ENCODE peak calls at places on chromosomes 16 and 17, in four cellular contexts. I is OCI-LY7, U is endothelial cell, A is thyroid gland. Q is an unnamed sample.

GRCh38 chr17:41865596-41865893 is 322 bp upstream of the KLHL11 start:
- DNase-seq in I (no peak), U (no peak), A (no peak), Q (no peak)

GRCh38 chr17:80664217-80664780 is 119.7 kb downstream of the RPTOR start:
- DNase-seq in I (no peak), U (no peak), A (peak), Q (no peak)

GRCh38 chr16:31072540-31073072 is 1.4 kb downstream of the ZNF668 start:
- DNase-seq in I (peak), U (peak), A (no peak), Q (no peak)

GRCh38 chr17:4658478-4659305 is 17.2 kb upstream of the ALOX15 start:
- DNase-seq in I (no peak), U (no peak), A (no peak), Q (no peak)

GRCh38 chr17:83194761-83195329 is 115.4 kb downstream of the METRNL start:
- DNase-seq in I (no peak), U (no peak), A (no peak), Q (no peak)

GRCh38 chr17:42618442-42619150 is 9.1 kb downstream of the TUBG1 start:
- DNase-seq in I (peak), U (peak), A (peak), Q (peak)

GRCh38 chr17:29154516-29155234 is 25.5 kb downstream of the MYO18A start:
- DNase-seq in I (no peak), U (no peak), A (no peak), Q (no peak)

GRCh38 chr17:66541461-66542182 is 239.2 kb downstream of the PRKCA start:
- DNase-seq in I (peak), U (no peak), A (no peak), Q (no peak)

GRCh38 chr16:84597518-84598390 is 20.1 kb downstream of the COTL1 start:
- DNase-seq in I (peak), U (no peak), A (no peak), Q (no peak)

GRCh38 chr17:2198917-2199316 is 104.7 kb downstream of the SMG6 start:
- DNase-seq in I (no peak), U (no peak), A (no peak), Q (no peak)

GRCh38 chr17:28524476-28525415 is 18.6 kb downstream of the FOXN1 start:
- DNase-seq in I (no peak), U (no peak), A (peak), Q (no peak)

GRCh38 chr17:27912989-27913388 is 19.8 kb upstream of the LYRM9 start:
- DNase-seq in I (no peak), U (no peak), A (no peak), Q (no peak)

GRCh38 chr17:46768540-46768870 is 50.0 kb downstream of the WNT3 start:
- DNase-seq in I (no peak), U (no peak), A (no peak), Q (no peak)

GRCh38 chr16:85252461-85252860 is 140.2 kb upstream of the CIBAR2 start:
- DNase-seq in I (peak), U (no peak), A (no peak), Q (no peak)

GRCh38 chr17:29929006-29929543 is 953 bp downstream of the SSH2 start:
- DNase-seq in I (peak), U (peak), A (peak), Q (no peak)

GRCh38 chr17:21243516-21244303 is 9.5 kb downstream of the NATD1 start:
- DNase-seq in I (no peak), U (no peak), A (no peak), Q (no peak)

GRCh38 chr17:10096556-10096955 is 101.8 kb downstream of the GAS7 start:
- DNase-seq in I (no peak), U (no peak), A (no peak), Q (no peak)

GRCh38 chr16:29825145-29826044 is 5.1 kb downstream of the MVP start:
- DNase-seq in I (no peak), U (no peak), A (no peak), Q (no peak)

GRCh38 chr17:75490173-75490743 is 25.1 kb downstream of the CASKIN2 start:
- DNase-seq in I (no peak), U (no peak), A (peak), Q (no peak)

GRCh38 chr17:9977175-9977574 is 72.1 kb upstream of the RCVRN start:
- DNase-seq in I (no peak), U (no peak), A (no peak), Q (no peak)

GRCh38 chr16:57152096-57153093 is 33.4 kb downstream of the PSME3IP1 start:
- DNase-seq in I (no peak), U (no peak), A (peak), Q (no peak)

GRCh38 chr16:89244754-89245153 is 27.3 kb downstream of the ZNF778 start:
- DNase-seq in I (no peak), U (no peak), A (peak), Q (no peak)

GRCh38 chr17:13986855-13987254 is 82.4 kb upstream of the COX10 start:
- DNase-seq in I (no peak), U (no peak), A (no peak), Q (no peak)

GRCh38 chr16:13269359-13269758 is 368.0 kb downstream of the SHISA9 start:
- DNase-seq in I (no peak), U (no peak), A (no peak), Q (no peak)

GRCh38 chr17:63533433-63534077 is 10.4 kb downstream of the KCNH6 start:
- DNase-seq in I (no peak), U (no peak), A (no peak), Q (no peak)

GRCh38 chr17:68740555-68741447 is 139.6 kb upstream of the FAM20A start:
- DNase-seq in I (no peak), U (no peak), A (no peak), Q (no peak)

GRCh38 chr17:34307110-34307509 is 12.1 kb upstream of the CCL8 start:
- DNase-seq in I (no peak), U (no peak), A (no peak), Q (no peak)

GRCh38 chr16:57720142-57720575 is 15.4 kb upstream of the KATNB1 start:
- DNase-seq in I (peak), U (peak), A (peak), Q (peak)

GRCh38 chr16:20114356-20114755 is 40.7 kb upstream of the GPR139 start:
- DNase-seq in I (no peak), U (no peak), A (no peak), Q (no peak)

GRCh38 chr16:81668243-81669097 is 110.6 kb upstream of the PLCG2 start:
- DNase-seq in I (no peak), U (no peak), A (no peak), Q (no peak)

GRCh38 chr16:64211306-64211705 is 910.6 kb downstream of the CDH11 start:
- DNase-seq in I (no peak), U (no peak), A (no peak), Q (no peak)

GRCh38 chr16:67244387-67245188 is 2.7 kb downstream of the FHOD1 start:
- DNase-seq in I (peak), U (no peak), A (peak), Q (no peak)

GRCh38 chr17:62581769-62582168 is 45.7 kb upstream of the MRC2 start:
- DNase-seq in I (no peak), U (no peak), A (no peak), Q (no peak)

GRCh38 chr17:59402760-59403159 is 71.3 kb downstream of the YPEL2 start:
- DNase-seq in I (no peak), U (no peak), A (no peak), Q (no peak)

DNA sequence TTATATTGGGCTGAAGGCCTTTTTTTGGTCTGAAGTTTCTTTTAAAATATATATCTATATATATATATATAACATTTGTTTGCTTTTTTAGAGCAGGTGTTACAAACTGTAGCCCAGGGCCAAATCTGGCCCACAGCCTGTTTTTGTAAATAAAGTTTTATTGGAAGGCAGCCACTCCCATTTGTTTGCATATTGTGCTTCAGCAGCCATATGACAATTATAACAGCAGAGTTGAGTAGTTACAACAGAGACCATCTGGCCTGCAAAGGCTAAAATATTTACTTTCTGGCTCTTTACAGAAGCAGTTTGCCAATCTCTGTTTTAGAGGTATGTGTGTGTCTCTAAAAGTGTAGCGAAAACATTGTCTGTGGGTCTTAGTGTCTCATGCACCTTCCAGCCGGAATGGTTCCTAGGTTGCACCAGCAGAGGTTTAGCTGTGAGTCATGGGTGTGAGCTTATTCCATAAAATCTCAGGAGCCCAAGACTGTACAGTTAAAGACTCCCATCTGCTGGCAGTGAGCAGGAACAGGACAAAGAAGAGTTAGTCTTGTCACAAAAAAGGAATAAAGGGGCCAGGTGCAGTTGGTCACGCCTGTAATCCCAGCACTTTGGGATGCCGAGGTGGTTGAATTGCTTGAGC is 23.8 kb downstream of the LCMT1 start:
- DNase-seq in I (no peak), U (no peak), A (no peak), Q (no peak)
- TF ChIP-seq CTCF in I (peak), U (no peak), A (no peak), Q (no peak)

GRCh38 chr17:48178327-48178726 is 70.8 kb downstream of the SNX11 start:
- DNase-seq in I (no peak), U (no peak), A (no peak), Q (no peak)

GRCh38 chr17:48179071-48179945 is 71.7 kb downstream of the SNX11 start:
- DNase-seq in I (no peak), U (no peak), A (no peak), Q (no peak)

GRCh38 chr17:48184721-48185120 is 77.2 kb downstream of the SNX11 start:
- DNase-seq in I (no peak), U (no peak), A (no peak), Q (no peak)

GRCh38 chr17:48180842-48181241 is 73.3 kb downstream of the SNX11 start:
- DNase-seq in I (no peak), U (no peak), A (no peak), Q (no peak)

GRCh38 chr17:48181653-48182052 is 74.1 kb downstream of the SNX11 start:
- DNase-seq in I (no peak), U (peak), A (no peak), Q (no peak)
- TF ChIP-seq CTCF in I (peak), U (no peak), A (no peak), Q (peak)

GRCh38 chr16:78007121-78007520 is 15.2 kb upstream of the CLEC3A start:
- DNase-seq in I (no peak), U (no peak), A (no peak), Q (no peak)

GRCh38 chr16:78004501-78004900 is 17.8 kb upstream of the CLEC3A start:
- DNase-seq in I (no peak), U (no peak), A (no peak), Q (no peak)

GRCh38 chr16:78002915-78003538 is 19.3 kb upstream of the CLEC3A start:
- DNase-seq in I (peak), U (peak), A (peak), Q (peak)

GRCh38 chr16:78005881-78006280 is 16.5 kb upstream of the CLEC3A start:
- DNase-seq in I (peak), U (peak), A (no peak), Q (no peak)
- TF ChIP-seq CTCF in I (peak), U (peak), A (no peak), Q (peak)

GRCh38 chr16:2224183-2224486 is 744 bp downstream of the E4F1 start:
- DNase-seq in I (no peak), U (no peak), A (no peak), Q (no peak)
- TF ChIP-seq CTCF in I (peak), U (no peak), A (no peak), Q (no peak)

DNA sequence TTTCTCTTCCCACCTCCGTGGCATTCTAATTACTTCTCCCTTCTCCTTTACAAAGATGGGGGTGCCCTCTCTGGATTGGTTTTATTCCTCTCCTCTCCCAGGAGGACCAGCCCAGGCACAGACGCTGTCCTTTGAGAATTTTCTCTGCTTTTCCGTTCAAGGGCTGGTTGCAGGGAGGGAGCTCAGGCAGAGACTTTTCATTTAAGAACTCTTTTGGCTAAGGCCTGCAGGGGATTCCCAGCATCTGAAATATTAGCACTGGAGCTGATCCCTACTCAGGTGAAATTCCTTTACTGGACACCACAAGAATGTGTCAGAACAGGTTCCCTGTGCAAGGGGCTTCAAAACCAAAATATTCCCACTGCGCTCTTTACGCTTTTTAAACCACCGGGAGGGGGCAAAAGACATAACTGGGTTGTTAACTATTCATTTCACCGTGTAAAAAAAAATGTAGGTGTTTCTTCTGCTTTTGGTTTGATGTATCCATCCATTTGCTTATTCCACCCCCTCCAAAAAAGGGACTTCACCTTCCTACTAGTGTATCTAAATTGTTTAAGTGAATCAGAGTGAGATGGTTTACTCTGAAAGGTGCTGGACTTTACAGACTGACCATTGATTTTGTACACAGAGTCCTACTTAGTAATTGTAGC is 1.4 kb downstream of the NFAT5 start:
- DNase-seq in I (peak), U (peak), A (peak), Q (no peak)
- TF ChIP-seq CTCF in I (peak), U (no peak), A (no peak), Q (peak)

DNA sequence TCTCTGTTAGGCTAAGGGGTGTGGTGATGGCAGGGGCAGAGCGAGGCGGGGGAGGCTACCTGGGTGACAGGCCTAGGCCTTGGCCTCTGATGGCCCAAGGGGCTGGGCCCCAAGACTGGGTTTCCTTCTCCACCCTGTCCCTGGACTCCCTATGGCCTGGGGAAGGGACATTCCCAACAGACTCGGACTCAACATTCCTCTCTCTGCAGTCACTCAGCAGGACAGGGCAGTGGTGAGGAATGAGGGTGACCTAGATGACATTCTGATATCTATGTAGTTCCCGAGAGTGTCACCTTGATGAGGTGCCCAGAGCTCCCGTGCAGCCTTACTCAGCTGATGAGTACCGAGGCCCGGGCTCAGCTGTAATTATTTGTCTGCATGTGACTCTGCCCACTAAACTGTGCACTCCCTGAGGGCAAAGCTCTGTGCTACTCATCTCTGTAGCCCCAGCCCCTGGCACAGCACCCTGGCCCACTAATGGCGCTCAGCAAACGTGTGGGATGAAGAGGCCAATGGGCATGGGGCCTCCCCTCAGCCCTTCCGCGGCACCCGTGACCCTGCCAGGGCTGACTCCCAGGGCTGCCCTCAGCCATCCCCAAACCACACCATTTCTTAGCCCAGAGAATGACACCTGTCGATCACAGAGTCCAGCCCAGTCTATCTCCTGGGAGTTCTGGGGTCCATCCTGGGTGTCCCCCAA is 2.2 kb downstream of the PLCD3 start:
- DNase-seq in I (no peak), U (no peak), A (no peak), Q (no peak)
- TF ChIP-seq CTCF in I (no peak), U (no peak), A (no peak), Q (no peak)